ENCODE peak calls at places on chromosomes 11 and 22, in four cellular contexts. M is GM20000; V is activated T-helper 1 cell treated with Interleukin-2 at 50 U/mL for 16 hours; Q is effector memory CD8-positive, alpha-beta T cell. E is an unnamed sample.

GRCh38 chr11:11038339-11039248 is 180.7 kb upstream of the ZBED5 start:
- DNase-seq in M (no peak), V (no peak), Q (no peak), E (no peak)

GRCh38 chr22:25485626-25486545 is 78.6 kb upstream of the GRK3 start:
- DNase-seq in M (peak), V (no peak), Q (no peak), E (no peak)

GRCh38 chr22:18144105-18144504 is 5.9 kb upstream of the USP18 start:
- DNase-seq in M (no peak), V (no peak), Q (no peak), E (no peak)

GRCh38 chr11:63504054-63504453 is 1.8 kb upstream of the LGALS12 start:
- DNase-seq in M (no peak), V (no peak), Q (no peak), E (no peak)

GRCh38 chr22:45316796-45317526 is 7.2 kb downstream of the FAM118A start:
- DNase-seq in M (no peak), V (no peak), Q (no peak), E (no peak)

GRCh38 chr11:119106564-119107537 is at the start of gene C2CD2L:
- DNase-seq in M (peak), V (peak), Q (peak), E (peak)

GRCh38 chr11:12915093-12915492 is 94.0 kb upstream of the RASSF10 start:
- DNase-seq in M (no peak), V (no peak), Q (no peak), E (no peak)

GRCh38 chr22:27223317-27224177 is 566.2 kb downstream of the MIAT start:
- DNase-seq in M (no peak), V (no peak), Q (no peak), E (peak)